ENCODE peak calls at places on chromosomes 4 and X, in ten cellular contexts. I is HCT116, P is ovary, Q is transverse colon, D is spleen, J is thyroid gland, F is adrenal gland, U is IMR-90, T is heart left ventricle, B is tibial nerve. L is an unnamed sample.

GRCh38 chrX:119762718-119763117 is 4.3 kb downstream of the SOWAHD start:
- DNase-seq in B (no peak), J (no peak), P (no peak), T (no peak), F (no peak), U (no peak), I (no peak), Q (no peak), D (peak; percentile 75), L (no peak)

GRCh38 chrX:63050225-63050624 is 300.9 kb downstream of the SPIN4 start:
- DNase-seq in I (peak; percentile 1), F (no peak), B (no peak), D (no peak), Q (no peak), J (no peak), U (no peak), P (no peak), T (no peak), L (no peak)

GRCh38 chr4:139556735-139557505 is 901 bp upstream of the SETD7 start:
- DNase-seq in J (peak; percentile 69), F (peak; percentile 48), I (no peak), B (peak; percentile 31), T (peak; percentile 68), Q (peak; percentile 81), U (no peak), D (peak; percentile 92), P (peak; percentile 57), L (peak; percentile 76)

GRCh38 chr4:158667651-158668198 is 4.0 kb downstream of the C4orf46 start:
- DNase-seq in P (no peak), F (no peak), B (no peak), U (peak; percentile 25), Q (peak; percentile 29), J (no peak), D (no peak), I (no peak), T (no peak), L (no peak)

GRCh38 chr4:48137766-48138349 is 3.8 kb upstream of the TXK start:
- DNase-seq in J (no peak), I (no peak), D (no peak), F (no peak), Q (no peak), U (no peak), P (no peak), T (no peak), B (no peak), L (no peak)

GRCh38 chr4:145044341-145044740 is 53.7 kb downstream of the ANAPC10 start:
- DNase-seq in B (no peak), I (no peak), Q (no peak), U (peak; percentile 55), T (no peak), F (no peak), J (no peak), P (no peak), D (no peak), L (no peak)

GRCh38 chr4:183533698-183534097 is 28.8 kb downstream of the ING2 start:
- DNase-seq in I (no peak), B (no peak), Q (no peak), D (no peak), P (no peak), T (no peak), F (no peak), J (no peak), U (no peak), L (no peak)

GRCh38 chr4:5399790-5400421 is 308.5 kb downstream of the EVC2 start:
- DNase-seq in I (peak; percentile 8), T (no peak), D (no peak), Q (no peak), J (no peak), U (peak; percentile 38), F (no peak), B (no peak), P (no peak), L (no peak)

GRCh38 chr4:113761682-113762060 is at the start of gene CAMK2D:
- DNase-seq in D (peak; percentile 95), I (peak; percentile 80), J (peak; percentile 90), Q (peak; percentile 90), B (peak; percentile 66), T (peak; percentile 90), P (peak; percentile 90), U (peak; percentile 89), F (peak; percentile 89), L (peak; percentile 91)

GRCh38 chr4:151238477-151238876 is 38.5 kb upstream of the PRSS48 start:
- DNase-seq in F (no peak), I (no peak), P (no peak), D (no peak), J (peak; percentile 33), Q (no peak), B (no peak), U (peak; percentile 6), T (no peak), L (no peak)

GRCh38 chrX:110442631-110443030 is 84.0 kb downstream of the RTL9 start:
- DNase-seq in Q (no peak), J (peak; percentile 28), T (no peak), U (peak; percentile 11), B (no peak), D (no peak), F (no peak), P (no peak), I (no peak), L (no peak)

GRCh38 chrX:101977091-101977490 is 45.3 kb upstream of the ZMAT1 start:
- DNase-seq in T (no peak), F (no peak), B (no peak), D (no peak), P (no peak), J (no peak), Q (no peak), I (no peak), U (no peak), L (no peak)

GRCh38 chr4:5124876-5125275 is 73.6 kb downstream of the STK32B start:
- DNase-seq in B (no peak), D (no peak), P (no peak), U (no peak), I (no peak), T (no peak), F (no peak), J (no peak), Q (no peak), L (no peak)

GRCh38 chrX:93420090-93420489 is 253.3 kb downstream of the NAP1L3 start:
- DNase-seq in B (no peak), P (no peak), D (no peak), T (no peak), F (no peak), Q (no peak), I (no peak), U (no peak), J (no peak), L (no peak)

GRCh38 chr4:17688011-17688441 is 73.6 kb downstream of the MED28 start:
- DNase-seq in J (no peak), F (no peak), T (no peak), B (no peak), I (no peak), D (no peak), Q (no peak), P (no peak), U (no peak), L (no peak)

GRCh38 chr4:76677571-76678326 is 220.2 kb downstream of the SOWAHB start:
- DNase-seq in J (peak; percentile 7), D (no peak), I (no peak), P (no peak), F (no peak), U (no peak), Q (no peak), T (no peak), B (no peak), L (no peak)

GRCh38 chr4:118889313-118889694 is 650 bp downstream of the SYNPO2 start:
- DNase-seq in U (no peak), P (no peak), Q (no peak), T (no peak), D (no peak), I (no peak), F (no peak), J (no peak), B (no peak), L (no peak)

GRCh38 chrX:48531359-48531954 is 8.1 kb upstream of the TBC1D25 start:
- DNase-seq in U (peak; percentile 69), F (peak; percentile 64), D (no peak), Q (no peak), B (no peak), I (no peak), J (no peak), P (no peak), T (no peak), L (no peak)

GRCh38 chr4:68577590-68577989 is 1.5 kb upstream of the UGT2B17 start:
- DNase-seq in T (no peak), F (no peak), B (no peak), Q (no peak), U (no peak), J (no peak), P (no peak), I (no peak), D (no peak), L (no peak)

DNA sequence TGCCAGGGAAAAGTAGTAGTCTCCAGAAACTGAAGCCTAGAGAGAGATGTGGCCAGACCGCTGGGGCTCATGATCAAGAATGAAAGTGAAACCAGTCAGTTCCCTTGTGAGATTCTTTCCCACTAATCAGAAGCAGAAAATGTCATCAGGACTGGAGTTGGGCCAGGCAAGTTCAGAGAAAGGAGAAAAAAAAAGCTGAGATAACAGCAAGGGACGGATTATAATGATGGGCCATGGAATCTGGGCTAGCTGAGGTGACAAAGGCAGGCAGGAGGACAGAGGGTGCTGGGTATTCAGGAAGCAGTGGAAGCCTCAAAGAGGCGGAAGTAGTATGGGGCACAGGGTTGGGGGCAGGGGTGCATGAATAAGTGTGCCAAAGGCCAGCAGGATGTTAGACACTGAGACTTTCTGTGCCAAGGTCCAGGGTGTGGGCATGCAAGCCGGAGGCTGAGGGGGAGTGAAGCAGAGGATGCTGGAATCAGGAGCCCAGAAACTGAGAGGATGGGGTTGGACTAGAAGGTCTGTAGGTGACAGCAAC is 2.5 kb downstream of the CXorf38 start:
- DNase-seq in Q (peak; percentile 77), J (peak; percentile 44), I (no peak), F (peak; percentile 79), U (peak; percentile 74), B (peak; percentile 18), P (peak; percentile 43), T (peak; percentile 62), D (peak; percentile 89), L (peak; percentile 60)
- H3K4me3 ChIP-seq in Q (peak overlapping the region; percentile 11), J (peak overlapping the region; percentile 15), I (no peak overlapping the region), F (no peak overlapping the region), U (peak overlapping the region; percentile 36), B (peak overlapping the region; percentile 28), P (peak overlapping the region; percentile 29), T (peak overlapping the region; percentile 40), D (peak overlapping the region; percentile 32), L (peak overlapping the region; percentile 42)

GRCh38 chrX:78658851-78659744 is at the start of gene RTL3:
- DNase-seq in P (no peak), B (no peak), T (no peak), D (no peak), F (no peak), I (no peak), U (peak; percentile 78), Q (no peak), J (no peak), L (no peak)
- TF ChIP-seq POLR2A in P (no peak), B (no peak), T (no peak), D (no peak), F (no peak), I (no peak), U (no peak), Q (no peak), J (no peak), L (no peak)

GRCh38 chr4:42656986-42657792 is at the start of gene ATP8A1:
- DNase-seq in I (peak; percentile 51), F (peak; percentile 90), T (peak; percentile 96), P (peak; percentile 93), J (peak; percentile 97), U (peak; percentile 68), Q (peak; percentile 96), D (peak; percentile 99), B (peak; percentile 88), L (peak; percentile 95)
- TF ChIP-seq CTCF in I (no peak), F (peak; percentile 30), T (no peak), P (peak; percentile 20), J (no peak), U (no peak), Q (no peak), D (no peak), B (no peak), L (no peak)

GRCh38 chr4:188346171-188346809 is 207.0 kb downstream of the TRIML1 start:
- DNase-seq in F (no peak), B (no peak), Q (no peak), P (no peak), T (no peak), U (no peak), D (no peak), I (no peak), J (no peak), L (no peak)
- H3K4me3 ChIP-seq in F (no peak overlapping the region), B (no peak overlapping the region), Q (no peak overlapping the region), P (no peak overlapping the region), T (no peak overlapping the region), U (no peak overlapping the region), D (no peak overlapping the region), I (no peak overlapping the region), J (no peak overlapping the region), L (no peak overlapping the region)